ENCODE peak calls at places on chromosome 17, in six cellular contexts. W, J, N, X, I and U are unnamed samples.

GRCh38 chr17:48389903-48390302 is 40.1 kb downstream of the SKAP1 start:
- DNase-seq in W (no peak), J (no peak), N (no peak), X (no peak), I (no peak), U (no peak)

GRCh38 chr17:21228111-21228510 is 14.2 kb upstream of the TMEM11 start:
- DNase-seq in W (no peak), J (no peak), N (no peak), X (no peak), I (no peak), U (no peak)

GRCh38 chr17:39792523-39793221 is 54.9 kb downstream of the GRB7 start:
- DNase-seq in W (no peak), J (no peak), N (no peak), X (no peak), I (no peak), U (no peak)

GRCh38 chr17:58316260-58316960 is 12.2 kb downstream of the TSPOAP1 start:
- DNase-seq in W (no peak), J (peak), N (no peak), X (no peak), I (peak), U (no peak)

GRCh38 chr17:59521465-59522126 is 43.8 kb upstream of the DHX40 start:
- DNase-seq in W (peak), J (peak), N (peak), X (peak), I (peak), U (peak)

GRCh38 chr17:66541461-66542182 is 239.2 kb downstream of the PRKCA start:
- DNase-seq in W (no peak), J (no peak), N (no peak), X (no peak), I (no peak), U (peak)

GRCh38 chr17:69012895-69013805 is 47.6 kb downstream of the ABCA9 start:
- DNase-seq in W (no peak), J (no peak), N (peak), X (no peak), I (no peak), U (peak)

GRCh38 chr17:16381496-16381820 is 567 bp downstream of the UBB start:
- DNase-seq in W (no peak), J (no peak), N (peak), X (no peak), I (no peak), U (no peak)

GRCh38 chr17:79732804-79733691 is 2.3 kb downstream of the ENPP7 start:
- DNase-seq in W (no peak), J (no peak), N (no peak), X (no peak), I (no peak), U (peak)

GRCh38 chr17:58329808-58330543 is 1.4 kb upstream of the TSPOAP1 start:
- DNase-seq in W (no peak), J (no peak), N (no peak), X (no peak), I (no peak), U (no peak)

GRCh38 chr17:35683588-35683987 is 47.9 kb upstream of the RASL10B start:
- DNase-seq in W (no peak), J (no peak), N (no peak), X (no peak), I (no peak), U (no peak)

GRCh38 chr17:39139137-39139516 is 12.3 kb downstream of the PLXDC1 start:
- DNase-seq in W (no peak), J (no peak), N (peak), X (no peak), I (no peak), U (peak)

GRCh38 chr17:35189291-35189690 is 4.9 kb downstream of the SLC35G3 start:
- DNase-seq in W (no peak), J (no peak), N (no peak), X (no peak), I (no peak), U (no peak)

GRCh38 chr17:7346761-7347614 is 5.0 kb upstream of the KCTD11 start:
- DNase-seq in W (no peak), J (no peak), N (no peak), X (no peak), I (no peak), U (no peak)

GRCh38 chr17:54518706-54519105 is 381.9 kb upstream of the TOM1L1 start:
- DNase-seq in W (no peak), J (no peak), N (no peak), X (no peak), I (no peak), U (no peak)

GRCh38 chr17:7613769-7614421 is 802 bp downstream of the FXR2 start:
- DNase-seq in W (peak), J (no peak), N (peak), X (peak), I (no peak), U (peak)

GRCh38 chr17:17151962-17152361 is 54.2 kb downstream of the PLD6 start:
- DNase-seq in W (no peak), J (no peak), N (peak), X (no peak), I (no peak), U (peak)

GRCh38 chr17:59623151-59623550 is 3.5 kb downstream of the CLTC start:
- DNase-seq in W (no peak), J (no peak), N (no peak), X (no peak), I (no peak), U (no peak)

GRCh38 chr17:36072431-36073121 is 8.5 kb downstream of the CCL18 start:
- DNase-seq in W (peak), J (peak), N (peak), X (peak), I (peak), U (peak)

GRCh38 chr17:45172541-45173286 is 11.0 kb downstream of the HEXIM2 start:
- DNase-seq in W (peak), J (peak), N (peak), X (no peak), I (peak), U (peak)

GRCh38 chr17:77808663-77809425 is 149.7 kb upstream of the TNRC6C start:
- DNase-seq in W (no peak), J (no peak), N (no peak), X (no peak), I (no peak), U (no peak)

GRCh38 chr17:32964541-32964940 is 27.1 kb upstream of the SPACA3 start:
- DNase-seq in W (no peak), J (no peak), N (no peak), X (no peak), I (no peak), U (no peak)

GRCh38 chr17:21677126-21677910 is 15.0 kb upstream of the KCNJ18 start:
- DNase-seq in W (no peak), J (no peak), N (no peak), X (no peak), I (no peak), U (no peak)

GRCh38 chr17:76085731-76086366 is 6.9 kb downstream of the ZACN start:
- DNase-seq in W (no peak), J (no peak), N (no peak), X (no peak), I (no peak), U (no peak)

GRCh38 chr17:77475012-77475976 is 334.5 kb downstream of the SEC14L1 start:
- DNase-seq in W (no peak), J (no peak), N (peak), X (no peak), I (no peak), U (peak)

GRCh38 chr17:82241926-82242697 is 13.3 kb downstream of the SLC16A3 start:
- DNase-seq in W (no peak), J (peak), N (no peak), X (no peak), I (no peak), U (no peak)

GRCh38 chr17:82212331-82213250 is at the start of gene CCDC57:
- DNase-seq in W (peak), J (peak), N (peak), X (peak), I (peak), U (peak)

GRCh38 chr17:67156269-67157199 is 88.5 kb downstream of the HELZ start:
- DNase-seq in W (peak), J (no peak), N (peak), X (no peak), I (no peak), U (no peak)

GRCh38 chr17:19024101-19025078 is 19.8 kb upstream of the FAM83G start:
- DNase-seq in W (peak), J (no peak), N (peak), X (no peak), I (no peak), U (no peak)
- H2BK15ac ChIP-seq in W (no peak), J (no peak), N (no peak), X (peak), I (no peak), U (no peak)

GRCh38 chr17:49546546-49547535 is 28.8 kb upstream of the NXPH3 start:
- DNase-seq in W (no peak), J (peak), N (no peak), X (no peak), I (no peak), U (no peak)

GRCh38 chr17:49548506-49549310 is 27.0 kb upstream of the NXPH3 start:
- DNase-seq in W (peak), J (peak), N (peak), X (no peak), I (peak), U (peak)

GRCh38 chr17:49549311-49549605 is 26.4 kb upstream of the NXPH3 start:
- DNase-seq in W (no peak), J (no peak), N (no peak), X (no peak), I (no peak), U (no peak)

GRCh38 chr17:49547566-49547965 is 28.1 kb upstream of the NXPH3 start:
- DNase-seq in W (no peak), J (no peak), N (no peak), X (no peak), I (no peak), U (no peak)

GRCh38 chr17:49548051-49548505 is 27.6 kb upstream of the NXPH3 start:
- DNase-seq in W (no peak), J (no peak), N (no peak), X (no peak), I (no peak), U (no peak)
- H2BK15ac ChIP-seq in W (no peak), J (no peak), N (no peak), X (peak), I (peak), U (no peak)

DNA sequence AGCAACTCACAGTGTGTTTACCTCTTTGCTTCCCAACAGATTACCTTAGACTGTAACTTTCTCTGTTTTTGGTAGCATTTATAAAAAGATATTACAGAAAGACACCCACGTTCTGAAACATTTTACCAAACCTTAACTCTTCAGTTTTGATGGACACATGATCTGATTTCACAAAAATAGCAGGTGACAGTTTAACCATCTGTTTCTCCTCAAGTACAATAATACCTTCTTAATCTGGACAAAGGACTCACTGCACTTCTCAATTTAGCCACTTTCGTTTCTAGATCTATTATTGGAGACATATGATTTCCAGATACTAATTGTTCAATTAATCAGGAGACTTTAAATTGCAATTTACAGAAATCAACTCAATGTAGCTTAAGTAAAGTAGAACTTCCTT is 703.8 kb upstream of the KIF2B start:
- DNase-seq in W (no peak), J (no peak), N (no peak), X (no peak), I (no peak), U (no peak)
- H2BK15ac ChIP-seq in W (no peak), J (no peak), N (no peak), X (no peak), I (no peak), U (no peak)

DNA sequence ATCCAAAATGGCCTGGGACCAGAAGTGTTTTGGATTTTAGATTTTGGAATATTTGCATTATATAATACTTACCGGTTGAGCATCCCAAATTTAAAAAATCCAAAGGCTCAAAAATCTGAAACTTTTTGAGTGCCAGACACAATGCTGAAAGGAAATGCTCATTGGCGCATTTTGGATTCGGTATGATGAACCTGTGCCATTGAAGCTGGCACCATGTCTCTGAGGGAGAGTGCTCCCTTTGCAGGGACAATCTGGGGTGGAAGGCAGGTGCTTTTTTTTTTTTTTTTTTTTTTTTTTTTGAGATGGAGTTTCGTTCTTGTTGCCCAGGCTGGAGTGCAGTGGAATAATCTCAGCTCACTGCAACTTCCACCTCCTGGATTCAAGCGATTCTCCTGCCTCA is 17.7 kb downstream of the SMTNL2 start:
- DNase-seq in W (no peak), J (no peak), N (no peak), X (no peak), I (no peak), U (no peak)
- H2BK15ac ChIP-seq in W (no peak), J (no peak), N (no peak), X (no peak), I (no peak), U (no peak)

GRCh38 chr17:50076221-50076590 is 18.9 kb upstream of the PDK2 start:
- DNase-seq in W (no peak), J (no peak), N (no peak), X (no peak), I (no peak), U (no peak)
- H2BK15ac ChIP-seq in W (no peak), J (no peak), N (no peak), X (peak), I (no peak), U (no peak)

GRCh38 chr17:71334041-71334781 is 786.6 kb upstream of the SOX9 start:
- DNase-seq in W (peak), J (no peak), N (peak), X (no peak), I (no peak), U (no peak)

GRCh38 chr17:71338396-71338795 is 782.4 kb upstream of the SOX9 start:
- DNase-seq in W (no peak), J (no peak), N (peak), X (no peak), I (no peak), U (peak)

GRCh38 chr17:71337903-71338302 is 782.9 kb upstream of the SOX9 start:
- DNase-seq in W (no peak), J (no peak), N (peak), X (no peak), I (no peak), U (peak)

GRCh38 chr17:71331754-71332153 is 789.1 kb upstream of the SOX9 start:
- DNase-seq in W (no peak), J (no peak), N (no peak), X (no peak), I (no peak), U (no peak)

DNA sequence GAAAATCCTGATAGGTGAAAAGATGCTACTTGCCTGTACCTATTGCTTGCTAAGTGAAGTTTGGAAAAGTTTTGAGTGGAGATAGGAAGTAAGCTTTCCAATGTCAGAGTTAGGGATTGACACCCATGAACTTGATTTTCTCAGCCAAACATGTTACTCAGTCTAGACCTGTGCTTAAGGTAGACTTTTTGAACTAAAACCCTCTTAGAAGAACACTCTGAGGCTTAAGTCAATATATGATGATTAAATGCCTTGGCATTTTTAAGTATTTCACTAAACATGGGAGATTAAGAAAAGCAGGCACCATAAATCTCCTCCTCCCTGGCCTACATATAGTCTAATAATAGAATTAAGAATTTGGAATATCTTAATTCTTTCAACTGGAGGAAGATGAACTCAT is 785.6 kb upstream of the SOX9 start:
- DNase-seq in W (no peak), J (no peak), N (no peak), X (no peak), I (no peak), U (no peak)
- H2BK15ac ChIP-seq in W (no peak), J (no peak), N (no peak), X (no peak), I (no peak), U (no peak)

GRCh38 chr17:42573095-42573494 is 4.4 kb downstream of the PSMC3IP start:
- DNase-seq in W (no peak), J (no peak), N (no peak), X (no peak), I (no peak), U (no peak)
- H2BK15ac ChIP-seq in W (no peak), J (no peak), N (no peak), X (no peak), I (no peak), U (no peak)

DNA sequence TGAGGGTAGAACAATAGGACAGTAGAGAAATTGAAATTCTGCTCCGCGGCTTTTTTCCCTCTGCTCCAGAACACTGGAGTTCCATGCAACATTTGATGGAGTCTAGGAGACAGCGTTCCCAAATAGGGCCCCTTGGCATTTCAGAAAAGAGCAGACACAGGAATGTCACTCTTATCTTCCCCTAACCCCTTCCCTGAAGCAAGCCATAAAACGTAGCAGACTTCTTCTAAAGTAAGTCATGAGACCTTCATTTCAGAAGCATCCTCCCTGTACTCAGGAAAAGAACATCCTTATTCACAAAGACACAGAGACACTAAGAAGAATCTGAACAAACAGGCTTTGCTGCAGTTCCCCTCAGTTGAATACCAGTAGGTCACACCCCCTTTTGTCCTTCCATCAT is 296.1 kb upstream of the SOX9 start:
- DNase-seq in W (peak), J (no peak), N (no peak), X (no peak), I (no peak), U (no peak)
- H2BK15ac ChIP-seq in W (no peak), J (no peak), N (no peak), X (no peak), I (no peak), U (no peak)

DNA sequence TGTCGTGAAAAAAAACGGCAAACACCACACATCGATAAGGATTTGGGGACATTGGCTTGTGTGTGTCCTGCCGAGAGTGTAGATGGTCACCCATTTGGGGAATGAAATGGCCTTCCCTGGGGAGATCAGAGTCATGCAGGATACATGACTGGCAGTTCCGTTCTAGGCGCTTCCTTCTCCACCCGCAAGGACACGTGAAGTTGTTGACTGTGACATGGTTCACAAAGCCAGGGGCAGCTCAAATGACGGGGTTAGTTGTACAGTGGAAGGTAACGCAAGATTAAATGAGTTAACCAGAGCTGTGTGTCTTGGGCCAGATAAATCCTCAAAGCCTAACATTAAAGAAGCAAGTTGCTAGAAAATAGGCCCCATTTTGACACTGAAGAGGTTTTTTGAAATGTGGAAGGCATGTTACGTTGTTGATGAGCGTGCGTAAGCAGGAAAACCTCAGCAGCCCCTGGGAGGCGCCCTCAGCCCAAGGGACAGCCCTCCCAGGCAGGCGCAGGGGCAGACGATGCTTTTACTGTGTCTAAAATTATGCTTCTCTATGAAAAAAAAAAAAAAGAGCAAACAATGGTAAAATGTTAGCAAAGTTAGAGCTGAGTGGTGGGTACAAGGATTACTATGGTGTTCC is 35.9 kb upstream of the CHMP6 start:
- DNase-seq in W (no peak), J (no peak), N (no peak), X (no peak), I (no peak), U (no peak)
- H2BK15ac ChIP-seq in W (no peak), J (no peak), N (no peak), X (no peak), I (no peak), U (no peak)

GRCh38 chr17:72618018-72618509 is 474.4 kb downstream of the SLC39A11 start:
- DNase-seq in W (peak), J (no peak), N (no peak), X (no peak), I (no peak), U (no peak)
- H2BK15ac ChIP-seq in W (no peak), J (no peak), N (no peak), X (no peak), I (no peak), U (no peak)